ENCODE peak calls at places on chromosomes 11 and 22, in seven cellular contexts. E is thoracic aorta, M is mammary epithelial cell, I is left ventricle myocardium inferior, A is cardiac muscle cell, Z is HCT116, S is lung. C is an unnamed sample.

GRCh38 chr22:28077166-28077565 is 158.1 kb upstream of the PITPNB start:
- DNase-seq in Z (no peak), S (no peak), A (no peak), M (no peak), E (no peak), I (no peak), C (no peak)

GRCh38 chr11:129259950-129260349 is 67.8 kb upstream of the ARHGAP32 start:
- DNase-seq in E (no peak), I (no peak), Z (no peak), M (no peak), S (no peak), A (peak; percentile 53), C (no peak)

GRCh38 chr11:121656333-121657090 is 203.7 kb upstream of the SORL1-AS1 start:
- DNase-seq in A (no peak), S (no peak), Z (no peak), M (no peak), I (peak; percentile 14), E (no peak), C (no peak)

GRCh38 chr22:46547179-46547882 is 9.9 kb upstream of the CELSR1 start:
- DNase-seq in S (no peak), Z (no peak), E (no peak), I (peak; percentile 60), M (peak; percentile 89), A (peak; percentile 72), C (peak; percentile 58)

GRCh38 chr11:116148056-116148455 is 624.7 kb downstream of the BUD13 start:
- DNase-seq in E (no peak), I (no peak), M (no peak), S (peak; percentile 20), Z (no peak), A (no peak), C (no peak)

GRCh38 chr11:76293189-76293631 is 86.9 kb upstream of the WNT11 start:
- DNase-seq in M (no peak), Z (no peak), S (no peak), A (no peak), E (no peak), I (no peak), C (no peak)

GRCh38 chr22:35033635-35034296 is 32.2 kb upstream of the ISX start:
- DNase-seq in S (no peak), I (no peak), E (no peak), Z (no peak), A (no peak), M (peak; percentile 14), C (no peak)

GRCh38 chr22:39234867-39235687 is 9.7 kb downstream of the PDGFB start:
- DNase-seq in S (no peak), I (peak; percentile 83), A (no peak), Z (no peak), E (no peak), M (peak; percentile 63), C (peak; percentile 81)

GRCh38 chr11:130829801-130830562 is 86.3 kb downstream of the SNX19 start:
- DNase-seq in A (peak; percentile 46), Z (no peak), S (peak; percentile 54), E (no peak), I (peak; percentile 78), M (no peak), C (peak; percentile 69)

GRCh38 chr11:22342599-22343138 is 4.5 kb downstream of the SLC17A6 start:
- DNase-seq in Z (no peak), S (no peak), A (no peak), E (no peak), I (no peak), M (no peak), C (no peak)

GRCh38 chr11:69164824-69165223 is 9.1 kb downstream of the SMIM38 start:
- DNase-seq in Z (no peak), A (no peak), S (no peak), M (no peak), E (no peak), I (no peak), C (no peak)

GRCh38 chr22:46740910-46741785 is 3.1 kb upstream of the CERK start:
- DNase-seq in E (no peak), S (no peak), Z (no peak), A (no peak), M (no peak), I (no peak), C (peak; percentile 18)

GRCh38 chr11:68016904-68017817 is 7.0 kb downstream of the ALDH3B1 start:
- DNase-seq in E (no peak), M (no peak), A (no peak), S (peak; percentile 58), I (no peak), Z (no peak), C (no peak)

GRCh38 chr22:23500508-23501208 is 79.4 kb downstream of the IGLL1 start:
- DNase-seq in E (no peak), S (no peak), A (no peak), Z (no peak), I (no peak), M (no peak), C (no peak)

GRCh38 chr22:41576877-41577276 is 12.8 kb downstream of the PMM1 start:
- DNase-seq in E (no peak), M (peak; percentile 43), S (no peak), Z (peak; percentile 35), I (peak; percentile 65), A (peak; percentile 48), C (no peak)

GRCh38 chr11:103863497-103863896 is 172.9 kb upstream of the DDI1 start:
- DNase-seq in S (no peak), Z (no peak), I (no peak), M (peak; percentile 40), A (peak; percentile 51), E (no peak), C (no peak)

GRCh38 chr11:62905286-62905685 is 15.9 kb downstream of the CHRM1 start:
- DNase-seq in E (no peak), M (no peak), S (no peak), A (peak; percentile 32), Z (no peak), I (no peak), C (no peak)
- H3K4me1 ChIP-seq in E (peaks cover 13% of the 10 kb centered on the region), M (peaks cover 4% of the 10 kb centered on the region), S (no peaks in the 10 kb centered on the region), A (peaks cover 11% of the 10 kb centered on the region), Z (peaks cover 18% of the 10 kb centered on the region), I (peaks cover 38% of the 10 kb centered on the region), C (peaks cover 17% of the 10 kb centered on the region)

GRCh38 chr22:47943729-47944700 is 1181.6 kb downstream of the TBC1D22A start:
- DNase-seq in M (no peak), Z (no peak), I (no peak), A (no peak), S (no peak), E (no peak), C (no peak)

GRCh38 chr22:47940211-47940610 is 1177.8 kb downstream of the TBC1D22A start:
- DNase-seq in Z (no peak), S (no peak), A (no peak), M (no peak), I (no peak), E (no peak), C (no peak)

DNA sequence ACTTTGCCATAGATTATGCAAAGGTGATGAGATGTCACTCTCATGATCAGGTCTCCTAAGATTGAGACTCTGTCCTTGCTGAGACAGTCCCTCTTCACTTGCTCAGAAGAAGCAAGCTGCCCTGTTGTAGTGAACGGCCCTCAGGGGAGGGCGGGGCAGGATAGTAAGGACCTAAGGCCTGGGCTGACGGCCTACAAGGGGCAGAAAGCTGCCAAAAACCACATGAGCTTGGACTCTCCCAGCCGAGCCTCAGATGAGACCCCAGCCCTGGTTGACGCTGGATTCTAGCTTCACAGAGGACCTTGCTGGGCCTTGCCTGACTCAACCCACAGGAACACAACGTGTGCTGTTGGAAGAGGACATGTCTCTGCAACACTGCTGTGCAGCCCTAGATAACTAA is 1182.5 kb downstream of the TBC1D22A start:
- DNase-seq in A (no peak), S (no peak), I (no peak), E (no peak), Z (no peak), M (no peak), C (no peak)
- H3K4me3 ChIP-seq in A (no peak overlapping the region), S (no peak overlapping the region), I (no peak overlapping the region), E (no peak overlapping the region), Z (no peak overlapping the region), M (no peak overlapping the region), C (no peak overlapping the region)

GRCh38 chr22:49767355-49768062 is 60.2 kb downstream of the BRD1 start:
- DNase-seq in M (peak; percentile 52), Z (peak; percentile 42), I (peak; percentile 7), S (no peak), E (no peak), A (peak; percentile 63), C (no peak)
- TF ChIP-seq CTCF in M (peak; percentile 82), Z (peak; percentile 94), I (peak; percentile 68), S (peak; percentile 71), E (peak; percentile 14), A (peak; percentile 77), C (no peak)

DNA sequence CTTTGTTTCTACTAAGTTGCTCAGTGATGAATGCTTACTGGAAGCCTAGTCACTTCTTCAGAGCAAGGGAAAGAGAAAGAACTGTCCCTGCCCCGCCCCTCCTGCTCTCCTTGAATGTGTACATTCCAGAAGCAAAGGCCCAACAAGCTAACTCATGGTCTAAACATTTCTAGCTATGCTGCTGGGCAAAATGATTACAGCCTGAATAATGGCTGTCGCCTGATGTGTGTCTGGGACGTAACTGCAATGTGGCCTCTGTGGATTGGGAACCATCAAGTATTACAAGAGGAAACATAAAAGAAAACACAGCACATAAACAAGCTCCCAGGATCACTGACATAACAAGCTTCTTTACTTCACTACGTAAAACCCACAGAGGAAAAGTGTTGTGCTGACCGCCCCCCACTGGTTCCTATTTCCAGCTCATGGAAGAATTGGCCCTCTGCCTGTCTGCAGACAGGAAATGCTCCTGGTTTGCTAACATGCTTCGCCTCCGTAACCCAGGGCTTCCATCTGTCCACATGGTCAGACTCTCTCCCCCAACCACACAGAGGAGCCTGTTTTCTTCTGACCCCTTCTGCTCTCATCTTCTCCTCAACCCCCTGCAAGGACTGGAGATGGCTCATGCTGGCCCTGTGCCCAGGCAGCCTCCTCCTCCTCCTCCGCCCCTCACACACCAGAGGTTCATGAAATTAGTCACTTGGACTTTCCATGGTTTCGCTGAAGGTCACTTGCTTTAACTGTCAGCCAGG is 187.2 kb downstream of the MAML2 start:
- DNase-seq in E (peak; percentile 27), M (peak; percentile 93), Z (peak; percentile 27), S (peak; percentile 53), A (peak; percentile 99), I (peak; percentile 73), C (peak; percentile 91)
- H3K4me1 ChIP-seq in E (peaks cover 55% of the 10 kb centered on the region), M (peaks cover 41% of the 10 kb centered on the region), Z (peaks cover 24% of the 10 kb centered on the region), S (peaks cover 14% of the 10 kb centered on the region), A (peaks cover 10% of the 10 kb centered on the region), I (peaks cover 60% of the 10 kb centered on the region), C (peaks cover 35% of the 10 kb centered on the region)

DNA sequence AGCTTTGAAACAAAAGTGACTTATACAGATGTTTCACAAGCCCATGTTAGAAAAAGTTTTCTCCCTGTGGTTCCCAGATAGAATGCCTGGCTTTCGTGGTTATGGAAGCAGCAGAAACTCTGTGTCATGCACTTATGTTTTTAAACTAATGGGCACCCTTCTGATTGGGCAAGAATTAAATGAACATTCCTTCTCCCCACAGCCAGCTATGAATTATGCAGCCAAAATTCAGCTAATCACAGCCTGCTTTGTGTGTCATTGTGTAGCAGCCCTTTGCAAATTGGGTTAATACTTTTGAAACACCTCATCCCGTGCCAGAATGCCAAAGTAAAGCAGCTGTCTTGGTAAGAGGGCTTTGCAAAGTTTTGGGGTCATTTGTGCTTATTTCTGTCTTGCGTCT is 46.9 kb downstream of the PANX1 start:
- DNase-seq in I (no peak), E (peak; percentile 10), M (peak; percentile 93), S (no peak), A (peak; percentile 92), Z (no peak), C (no peak)
- H3K4me3 ChIP-seq in I (no peak overlapping the region), E (no peak overlapping the region), M (no peak overlapping the region), S (no peak overlapping the region), A (no peak overlapping the region), Z (no peak overlapping the region), C (no peak overlapping the region)